ENCODE peak calls at places on chromosomes 11 and 22, in nine cellular contexts. K is PC-3, X is left ventricle myocardium inferior, A is adrenal gland, M is psoas muscle, J is IMR-90, S is heart right ventricle, W is fibroblast of lung, F is K562. L is an unnamed sample.

GRCh38 chr11:131653244-131653643 is 282.8 kb downstream of the NTM start:
- DNase-seq in M (no peak), J (no peak), K (no peak), W (no peak), A (no peak), X (no peak), F (no peak), S (no peak), L (no peak)

GRCh38 chr11:128552783-128553661 is 34.3 kb downstream of the ETS1 start:
- DNase-seq in S (no peak), W (peak), K (no peak), M (no peak), J (peak), A (no peak), F (no peak), X (no peak), L (peak)

GRCh38 chr11:102112654-102112926 is 2.3 kb downstream of the YAP1 start:
- DNase-seq in A (no peak), F (no peak), K (peak), J (no peak), S (no peak), M (no peak), W (no peak), X (no peak), L (no peak)

GRCh38 chr11:35974878-35975578 is 31.2 kb downstream of the LDLRAD3 start:
- DNase-seq in J (no peak), F (no peak), S (no peak), K (no peak), W (no peak), A (no peak), M (no peak), X (no peak), L (no peak)

GRCh38 chr22:46267431-46268279 is at the start of gene TTC38:
- DNase-seq in F (peak), S (peak), K (peak), A (peak), W (peak), X (peak), J (peak), M (peak), L (peak)

GRCh38 chr11:71246559-71246958 is 5.8 kb downstream of the SHANK2 start:
- DNase-seq in K (no peak), F (no peak), M (no peak), S (no peak), W (no peak), J (no peak), A (no peak), X (no peak), L (no peak)

GRCh38 chr11:94822080-94822479 is 53.9 kb downstream of the AMOTL1 start:
- DNase-seq in F (no peak), S (no peak), W (no peak), J (no peak), K (no peak), A (no peak), X (no peak), M (no peak), L (no peak)

GRCh38 chr11:76246271-76246933 is 40.1 kb upstream of the WNT11 start:
- DNase-seq in K (no peak), F (no peak), X (no peak), A (no peak), S (no peak), M (peak), W (no peak), J (no peak), L (no peak)

GRCh38 chr11:17602105-17603001 is 55.3 kb downstream of the OTOG start:
- DNase-seq in K (no peak), M (no peak), W (no peak), J (no peak), X (no peak), S (no peak), A (no peak), F (no peak), L (no peak)

GRCh38 chr11:119741369-119742262 is 12.6 kb upstream of the NECTIN1 start:
- DNase-seq in K (peak), J (no peak), F (peak), A (no peak), W (no peak), M (peak), X (peak), S (peak), L (no peak)

GRCh38 chr11:119739021-119739703 is 10.2 kb upstream of the NECTIN1 start:
- DNase-seq in F (no peak), M (no peak), K (no peak), A (no peak), S (no peak), W (no peak), X (no peak), J (no peak), L (no peak)

GRCh38 chr11:119737678-119738439 is 8.9 kb upstream of the NECTIN1 start:
- DNase-seq in F (no peak), W (no peak), S (no peak), A (no peak), M (no peak), K (no peak), X (no peak), J (no peak), L (no peak)

GRCh38 chr11:119742263-119742861 is 13.4 kb upstream of the NECTIN1 start:
- DNase-seq in K (no peak), J (no peak), S (no peak), X (no peak), W (peak), M (no peak), F (peak), A (peak), L (no peak)

DNA sequence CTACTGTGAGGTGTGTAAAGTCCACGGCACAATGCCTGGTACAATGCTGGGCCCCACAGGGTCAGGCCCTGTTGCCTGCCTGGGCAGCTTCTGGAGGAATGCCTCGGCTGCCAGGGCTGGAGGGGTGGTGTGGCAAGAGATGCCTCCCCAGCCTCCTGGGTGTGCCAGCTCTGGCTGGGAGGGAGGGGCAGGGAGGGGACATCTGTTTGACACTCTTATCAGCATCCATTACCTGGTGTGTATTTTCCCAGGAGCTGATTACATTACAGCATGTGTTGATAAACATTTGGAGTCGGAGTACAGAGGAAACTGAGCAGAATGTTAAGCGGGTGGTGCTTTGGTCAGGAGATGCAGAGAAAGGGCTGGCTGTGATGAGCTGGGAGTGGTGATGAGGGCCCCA is 11.0 kb upstream of the NECTIN1 start:
- DNase-seq in W (no peak), X (no peak), A (no peak), F (no peak), M (no peak), S (no peak), K (no peak), J (no peak), L (no peak)
- H3K27ac ChIP-seq in W (no peak), X (no peak), A (no peak), F (no peak), M (no peak), S (no peak), K (no peak), J (no peak), L (no peak)

GRCh38 chr22:24419480-24419860 is 7.9 kb upstream of the ADORA2A start:
- DNase-seq in X (no peak), S (no peak), J (no peak), W (no peak), A (no peak), M (no peak), F (no peak), K (no peak), L (no peak)

GRCh38 chr22:24420072-24420976 is 7.1 kb upstream of the ADORA2A start:
- DNase-seq in J (no peak), F (no peak), K (no peak), X (no peak), S (peak), W (no peak), M (no peak), A (no peak), L (no peak)

GRCh38 chr22:24422078-24422665 is 5.2 kb upstream of the ADORA2A start:
- DNase-seq in S (peak), A (no peak), F (no peak), X (no peak), W (no peak), J (no peak), M (no peak), K (no peak), L (no peak)

GRCh38 chr22:24420977-24421343 is 6.4 kb upstream of the ADORA2A start:
- DNase-seq in W (no peak), F (no peak), J (no peak), S (no peak), K (no peak), M (no peak), X (no peak), A (no peak), L (no peak)

GRCh38 chr22:24421428-24421931 is 5.9 kb upstream of the ADORA2A start:
- DNase-seq in A (no peak), F (peak), W (no peak), X (no peak), K (peak), M (no peak), S (no peak), J (no peak), L (no peak)
- TF ChIP-seq CTCF in A (peak), F (peak), W (no peak), X (no peak), K (peak), M (no peak), S (peak), J (no peak), L (no peak)

GRCh38 chr11:909406-909805 is 1.2 kb downstream of the CHID1 start:
- DNase-seq in F (no peak), X (no peak), M (no peak), J (no peak), K (no peak), A (no peak), W (no peak), S (no peak), L (no peak)
- H3K27ac ChIP-seq in F (no peak), X (no peak), M (no peak), J (no peak), K (no peak), A (no peak), W (no peak), S (no peak), L (peak)

DNA sequence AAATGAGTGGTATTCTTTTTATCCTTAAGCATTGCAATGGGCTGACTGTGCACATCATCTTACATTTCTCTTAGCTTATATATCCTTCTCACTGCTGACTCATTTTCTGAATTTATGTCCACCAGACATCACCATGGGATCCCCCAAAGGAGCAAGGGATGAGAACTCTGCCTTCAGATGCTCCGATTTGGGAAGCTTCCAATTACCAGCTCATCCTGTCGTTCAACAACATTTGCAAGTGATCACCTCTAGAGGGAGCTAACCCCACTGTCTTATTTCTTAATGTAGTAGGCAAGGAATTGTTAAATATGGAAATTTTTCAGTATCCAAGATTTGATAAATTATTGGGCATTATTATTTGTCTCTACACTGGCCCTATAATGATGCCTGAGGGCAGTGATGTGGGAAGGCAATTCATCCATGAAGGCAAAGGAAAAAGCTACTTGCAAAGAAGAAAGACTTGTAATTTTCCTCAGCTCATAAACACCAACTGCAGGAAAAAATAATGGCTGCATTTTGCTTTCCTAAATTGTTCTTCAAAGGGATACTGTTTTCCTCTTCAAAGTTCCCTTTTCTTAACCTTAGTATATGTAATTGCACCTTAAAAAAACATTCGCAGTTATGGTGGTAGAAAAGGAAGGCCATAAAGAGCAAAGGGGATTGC is 102.4 kb upstream of the FSHB start:
- DNase-seq in F (peak), M (no peak), W (peak), J (peak), X (no peak), K (peak), S (peak), A (peak), L (peak)
- TF ChIP-seq CTCF in F (peak), M (peak), W (peak), J (peak), X (peak), K (peak), S (peak), A (peak), L (peak)